ENCODE peak calls at places on chromosome 20, in seven cellular contexts. O is mesenchymal stem cell, L is H9, S is neuronal stem cell, N is IMR-90, K is H1, D is trophoblast cell. U is an unnamed sample.

GRCh38 chr20:46894579-46894958 is at the start of gene EYA2:
- DNase-seq in S (peak; percentile 24), O (no peak), D (no peak), L (peak; percentile 53), K (peak; percentile 65), N (peak; percentile 25), U (peak; percentile 29)

GRCh38 chr20:2172305-2173175 is 70.9 kb downstream of the STK35 start:
- DNase-seq in L (peak; percentile 73), N (peak; percentile 45), O (peak; percentile 59), K (peak; percentile 87), S (peak; percentile 66), D (no peak), U (peak; percentile 50)

GRCh38 chr20:19757487-19757972 is 528 bp upstream of the RIN2 start:
- DNase-seq in K (peak; percentile 83), S (peak; percentile 62), D (peak; percentile 80), N (peak; percentile 70), L (peak; percentile 70), O (peak; percentile 86), U (peak; percentile 76)

GRCh38 chr20:32564921-32565734 is 20.0 kb downstream of the NOL4L start:
- DNase-seq in S (no peak), D (no peak), N (no peak), L (no peak), O (peak; percentile 72), K (no peak), U (no peak)

GRCh38 chr20:49590163-49591017 is 22.5 kb upstream of the PTGIS start:
- DNase-seq in K (no peak), D (no peak), L (no peak), O (no peak), S (no peak), N (no peak), U (no peak)

GRCh38 chr20:54692168-54692887 is 216.9 kb downstream of the DOK5 start:
- DNase-seq in S (no peak), D (no peak), O (no peak), L (no peak), K (no peak), N (no peak), U (peak; percentile 2)

GRCh38 chr20:32012159-32012682 is 2.0 kb downstream of the CCM2L start:
- DNase-seq in K (no peak), D (peak; percentile 42), S (no peak), N (no peak), O (no peak), L (no peak), U (no peak)

GRCh38 chr20:44324343-44324742 is 12.5 kb upstream of the R3HDML start:
- DNase-seq in L (no peak), O (peak; percentile 3), N (no peak), D (no peak), K (no peak), S (no peak), U (no peak)

GRCh38 chr20:11214281-11214680 is 540.5 kb upstream of the JAG1 start:
- DNase-seq in K (no peak), O (no peak), L (no peak), D (no peak), S (no peak), N (no peak), U (no peak)

GRCh38 chr20:62211769-62212288 is 8.2 kb downstream of the HRH3 start:
- DNase-seq in D (no peak), S (no peak), L (no peak), K (no peak), N (no peak), O (no peak), U (no peak)

GRCh38 chr20:23061713-23062561 is 12.5 kb upstream of the THBD start:
- DNase-seq in K (peak; percentile 57), S (no peak), O (peak; percentile 92), L (peak; percentile 82), D (peak; percentile 70), N (peak; percentile 57), U (peak; percentile 79)

GRCh38 chr20:34124469-34125249 is 12.6 kb upstream of the EIF2S2 start:
- DNase-seq in S (no peak), O (no peak), L (no peak), N (no peak), K (no peak), D (no peak), U (no peak)

GRCh38 chr20:56249244-56249955 is 868 bp downstream of the MC3R start:
- DNase-seq in D (peak; percentile 21), L (peak; percentile 75), O (no peak), N (no peak), S (no peak), K (peak; percentile 76), U (peak; percentile 62)

GRCh38 chr20:59013959-59014608 is 5.1 kb upstream of the TUBB1 start:
- DNase-seq in K (peak; percentile 27), D (peak; percentile 32), N (peak; percentile 81), O (no peak), L (no peak), S (no peak), U (no peak)

GRCh38 chr20:41398408-41398807 is 31.8 kb upstream of the EMILIN3 start:
- DNase-seq in D (no peak), K (no peak), O (peak; percentile 62), L (no peak), S (no peak), N (peak; percentile 64), U (no peak)

GRCh38 chr20:45765980-45766379 is 25.7 kb downstream of the WFDC3 start:
- DNase-seq in K (no peak), D (no peak), O (no peak), N (no peak), L (peak; percentile 41), S (no peak), U (peak; percentile 51)

GRCh38 chr20:56859751-56860366 is 230.8 kb downstream of the TFAP2C start:
- DNase-seq in K (peak; percentile 56), O (peak; percentile 11), S (no peak), D (no peak), N (no peak), L (peak; percentile 48), U (peak; percentile 89)

GRCh38 chr20:56163806-56164205 is 84.7 kb upstream of the MC3R start:
- DNase-seq in S (no peak), N (no peak), K (no peak), O (no peak), L (peak; percentile 35), D (no peak), U (peak; percentile 76)

GRCh38 chr20:8148501-8148900 is 16.4 kb downstream of the PLCB1 start:
- DNase-seq in L (no peak), K (no peak), O (no peak), N (peak; percentile 41), D (no peak), S (no peak), U (no peak)

GRCh38 chr20:38109025-38109541 is 56.0 kb downstream of the TGM2 start:
- DNase-seq in K (no peak), S (no peak), N (peak; percentile 83), L (no peak), D (no peak), O (peak; percentile 93), U (no peak)

GRCh38 chr20:4873396-4873795 is 127.9 kb downstream of the SLC23A2 start:
- DNase-seq in K (no peak), D (no peak), N (no peak), S (no peak), L (no peak), O (no peak), U (no peak)

GRCh38 chr20:63641146-63641791 is 12.0 kb downstream of the STMN3 start:
- DNase-seq in O (peak; percentile 60), L (no peak), S (no peak), N (no peak), K (no peak), D (no peak), U (peak; percentile 56)

GRCh38 chr20:6053776-6054688 is at the start of gene LRRN4:
- DNase-seq in N (peak; percentile 26), S (no peak), L (peak; percentile 79), K (peak; percentile 57), O (peak; percentile 79), D (no peak), U (peak; percentile 94)
- H3K4ac ChIP-seq in N (no peak within 1 kb of the TSS), S (no peak within 1 kb of the TSS), L (no peak within 1 kb of the TSS), K (no peak within 1 kb of the TSS), O (peak within 1 kb of the TSS; percentile 59), D (no peak within 1 kb of the TSS), U (no peak within 1 kb of the TSS)

GRCh38 chr20:18513208-18513607 is 5.5 kb downstream of the SEC23B start:
- DNase-seq in O (no peak), N (no peak), D (no peak), L (no peak), S (no peak), K (no peak), U (no peak)

GRCh38 chr20:18511566-18511965 is 3.8 kb downstream of the SEC23B start:
- DNase-seq in S (no peak), K (no peak), L (no peak), D (no peak), N (no peak), O (no peak), U (no peak)

DNA sequence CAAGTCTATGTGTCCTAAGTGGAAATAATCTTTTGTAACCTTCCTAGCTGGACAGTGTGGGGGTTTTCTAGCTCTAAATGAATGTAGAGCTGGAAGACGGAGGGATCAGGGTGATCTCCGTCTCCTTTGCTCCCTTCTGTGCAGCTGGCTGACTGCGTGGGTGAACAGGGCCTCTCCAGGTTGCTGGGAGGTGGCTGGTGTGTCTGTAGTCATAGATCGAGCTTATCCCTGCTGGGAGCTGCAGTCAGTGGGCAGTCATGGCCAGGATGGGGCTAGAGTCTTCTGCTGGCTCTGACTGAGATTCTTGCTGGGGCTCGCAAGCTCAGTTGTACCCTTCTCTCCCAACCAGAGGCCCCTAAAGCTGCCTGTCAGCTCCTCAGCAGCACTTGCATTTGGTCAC is 6.4 kb downstream of the SEC23B start:
- DNase-seq in K (no peak), S (no peak), N (no peak), O (no peak), L (no peak), D (no peak), U (no peak)
- H4K8ac ChIP-seq in K (peak overlapping the region; percentile 14), S (no peak overlapping the region), N (no peak overlapping the region), O (no peak overlapping the region), L (no peak overlapping the region), D (no peak overlapping the region), U (no peak overlapping the region)

DNA sequence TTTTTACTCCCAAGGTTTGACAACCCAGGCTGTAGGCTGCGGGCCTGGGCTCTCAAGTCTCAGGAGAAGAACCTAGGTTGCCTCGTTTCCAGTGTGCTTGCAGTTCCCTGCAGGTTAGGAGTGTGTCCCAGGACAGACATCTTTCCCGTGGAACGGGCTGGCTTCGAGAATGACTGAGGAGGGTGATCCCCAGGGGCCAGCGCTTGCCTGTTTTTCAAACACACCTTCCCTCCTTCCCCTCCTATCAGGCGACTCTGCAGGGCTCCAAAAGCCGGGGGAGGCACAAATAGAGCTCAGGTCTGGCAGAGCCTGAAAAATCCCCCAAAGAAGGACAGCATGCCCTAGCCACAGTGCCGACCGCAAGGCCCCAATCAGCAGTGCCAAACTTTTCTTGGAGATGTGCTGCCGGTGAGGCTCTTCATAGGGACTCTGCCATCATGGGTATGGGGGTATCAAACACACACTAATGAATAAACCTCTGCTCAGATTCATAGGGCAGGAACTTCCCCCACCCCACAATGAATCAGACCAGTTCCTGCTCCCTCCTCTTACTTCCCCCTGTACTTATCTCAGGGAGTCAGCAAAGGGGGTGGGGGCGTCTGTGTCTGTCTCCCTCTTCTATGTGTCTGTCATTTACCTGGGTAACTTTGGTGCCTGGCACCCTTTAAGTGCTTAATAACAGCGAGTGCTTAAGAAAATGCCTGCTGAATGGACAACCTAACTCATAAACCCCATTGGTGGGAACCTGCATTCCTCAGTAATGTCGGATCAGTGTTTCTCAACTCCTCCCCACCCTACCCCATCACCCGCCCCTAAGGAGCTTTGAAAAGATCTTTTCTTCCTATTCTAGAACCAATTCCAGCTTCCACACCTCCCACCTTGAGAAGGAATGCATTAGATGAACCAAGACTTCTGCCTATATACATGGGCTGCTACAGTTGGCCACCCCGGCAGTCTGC is 1.6 kb downstream of the KCNG1 start:
- DNase-seq in O (no peak), L (no peak), N (peak; percentile 61), D (no peak), K (peak; percentile 55), S (no peak), U (peak; percentile 81)
- H2AK5ac ChIP-seq in O (no peak overlapping the region), L (no peak overlapping the region), N (peak overlapping the region; percentile 36), D (no peak overlapping the region), K (no peak overlapping the region), S (no peak overlapping the region), U (peak overlapping the region; percentile 71)

GRCh38 chr20:16916165-16916564 is 168.0 kb downstream of the OTOR start:
- DNase-seq in D (no peak), K (no peak), O (no peak), L (no peak), S (no peak), N (no peak), U (peak; percentile 21)
- H3K4ac ChIP-seq in D (no peak overlapping the region), K (no peak overlapping the region), O (no peak overlapping the region), L (no peak overlapping the region), S (no peak overlapping the region), N (no peak overlapping the region), U (no peak overlapping the region)